ENCODE peak calls at places on chromosomes 2 and 18, in eight cellular contexts. E is frontal cortex; H is fibroblast of the conjunctiva; P is HT1080; A is hepatic stellate cell; K is activated CD8-positive, alpha-beta memory T cell treated with anti-CD3 and anti-CD28 coated beads for 1 hour; F is SK-N-MC; O is foreskin fibroblast. I is an unnamed sample.

GRCh38 chr2:40346535-40347354 is 105.1 kb downstream of the SLC8A1 start:
- DNase-seq in E (no peak), H (no peak), P (no peak), A (no peak), K (no peak), F (no peak), O (no peak), I (no peak)

GRCh38 chr18:22551536-22552151 is 133.9 kb upstream of the CTAGE1 start:
- DNase-seq in E (no peak), H (no peak), P (peak), A (peak), K (no peak), F (no peak), O (peak), I (no peak)

GRCh38 chr2:190984595-190984994 is 29.4 kb downstream of the STAT1 start:
- DNase-seq in E (no peak), H (no peak), P (peak), A (peak), K (no peak), F (no peak), O (no peak), I (no peak)

GRCh38 chr2:104890092-104890393 is 36.1 kb downstream of the POU3F3 start:
- DNase-seq in E (no peak), H (no peak), P (no peak), A (no peak), K (no peak), F (no peak), O (no peak), I (no peak)

GRCh38 chr2:73859721-73860586 is 31.2 kb downstream of the STAMBP start:
- DNase-seq in E (peak), H (peak), P (peak), A (peak), K (no peak), F (no peak), O (peak), I (peak)

GRCh38 chr2:85326406-85326945 is 1.3 kb downstream of the TGOLN2 start:
- DNase-seq in E (no peak), H (no peak), P (peak), A (no peak), K (no peak), F (no peak), O (no peak), I (no peak)

GRCh38 chr18:48161911-48162698 is 231.6 kb upstream of the SMAD2 start:
- DNase-seq in E (no peak), H (no peak), P (peak), A (no peak), K (no peak), F (no peak), O (no peak), I (no peak)

GRCh38 chr2:178452870-178453269 is 1.7 kb downstream of the PJVK start:
- DNase-seq in E (no peak), H (no peak), P (no peak), A (no peak), K (no peak), F (no peak), O (no peak), I (no peak)

GRCh38 chr2:20665261-20666113 is 1.5 kb upstream of the GDF7 start:
- DNase-seq in E (no peak), H (no peak), P (no peak), A (no peak), K (no peak), F (no peak), O (no peak), I (no peak)

GRCh38 chr2:12177052-12177994 is 430.9 kb downstream of the LPIN1 start:
- DNase-seq in E (peak), H (peak), P (peak), A (peak), K (no peak), F (no peak), O (peak), I (peak)

GRCh38 chr2:159084395-159085370 is 116.2 kb downstream of the TANC1 start:
- DNase-seq in E (no peak), H (no peak), P (no peak), A (no peak), K (no peak), F (no peak), O (no peak), I (no peak)

GRCh38 chr2:204886713-204887112 is 341.4 kb downstream of the PARD3B start:
- DNase-seq in E (no peak), H (no peak), P (no peak), A (no peak), K (no peak), F (no peak), O (no peak), I (no peak)

GRCh38 chr2:9370746-9371145 is 52.6 kb downstream of the ITGB1BP1 start:
- DNase-seq in E (no peak), H (no peak), P (no peak), A (no peak), K (no peak), F (no peak), O (no peak), I (peak)

GRCh38 chr2:223114917-223115316 is 62.9 kb downstream of the KCNE4 start:
- DNase-seq in E (no peak), H (no peak), P (no peak), A (no peak), K (no peak), F (no peak), O (no peak), I (no peak)

GRCh38 chr18:50298443-50299284 is 11.2 kb upstream of the CXXC1 start:
- DNase-seq in E (no peak), H (no peak), P (no peak), A (no peak), K (no peak), F (no peak), O (no peak), I (no peak)

GRCh38 chr18:10526211-10526949 is 553 bp downstream of the NAPG start:
- DNase-seq in E (peak), H (no peak), P (peak), A (peak), K (peak), F (no peak), O (no peak), I (peak)

GRCh38 chr2:183614797-183615429 is 490.7 kb downstream of the NUP35 start:
- DNase-seq in E (peak), H (peak), P (no peak), A (no peak), K (no peak), F (peak), O (no peak), I (peak)

GRCh38 chr2:27139310-27139709 is at the start of gene PRR30:
- DNase-seq in E (no peak), H (no peak), P (no peak), A (no peak), K (no peak), F (no peak), O (no peak), I (no peak)

GRCh38 chr2:1115843-1116539 is 165.3 kb downstream of the SNTG2 start:
- DNase-seq in E (no peak), H (no peak), P (no peak), A (no peak), K (no peak), F (no peak), O (no peak), I (no peak)

GRCh38 chr2:234715671-234716250 is 218.9 kb upstream of the ARL4C start:
- DNase-seq in E (no peak), H (no peak), P (no peak), A (no peak), K (no peak), F (no peak), O (no peak), I (no peak)

GRCh38 chr18:80009661-80010550 is 21.5 kb upstream of the TXNL4A start:
- DNase-seq in E (no peak), H (peak), P (peak), A (peak), K (no peak), F (no peak), O (peak), I (peak)

GRCh38 chr2:117972466-117973123 is 41.3 kb downstream of the CCDC93 start:
- DNase-seq in E (no peak), H (no peak), P (peak), A (no peak), K (no peak), F (no peak), O (no peak), I (peak)